ENCODE peak calls at places on chromosomes 6 and 20, in six cellular contexts. W is uterus, K is transverse colon, M is A549, G is GM12878, Q is prostate gland. F is an unnamed sample.

GRCh38 chr6:46048646-46049297 is 33.1 kb upstream of the CLIC5 start:
- DNase-seq in W (no peak), K (no peak), M (no peak), G (no peak), Q (no peak), F (no peak)

GRCh38 chr6:74347161-74347560 is 651.2 kb downstream of the CD109 start:
- DNase-seq in W (no peak), K (no peak), M (no peak), G (no peak), Q (no peak), F (no peak)

GRCh38 chr6:167996424-167997199 is 859 bp upstream of the KIF25 start:
- DNase-seq in W (no peak), K (no peak), M (peak; percentile 22), G (no peak), Q (no peak), F (no peak)

GRCh38 chr6:166097914-166098522 is 69.6 kb downstream of the TBXT start:
- DNase-seq in W (peak; percentile 81), K (peak; percentile 69), M (peak; percentile 87), G (no peak), Q (peak; percentile 17), F (peak; percentile 62)

GRCh38 chr6:80163754-80164187 is 57.3 kb downstream of the BCKDHB start:
- DNase-seq in W (no peak), K (no peak), M (peak; percentile 29), G (peak; percentile 27), Q (no peak), F (no peak)

GRCh38 chr20:568097-568864 is 24.7 kb upstream of the CSNK2A1 start:
- DNase-seq in W (no peak), K (no peak), M (no peak), G (no peak), Q (no peak), F (no peak)

GRCh38 chr6:41527721-41528408 is 18.3 kb upstream of the FOXP4 start:
- DNase-seq in W (no peak), K (peak; percentile 31), M (no peak), G (no peak), Q (no peak), F (no peak)

GRCh38 chr20:24650091-24650490 is 180.7 kb downstream of the SYNDIG1 start:
- DNase-seq in W (no peak), K (no peak), M (no peak), G (no peak), Q (peak; percentile 43), F (no peak)

GRCh38 chr20:10488436-10489053 is 53.4 kb downstream of the SLX4IP start:
- DNase-seq in W (no peak), K (no peak), M (no peak), G (no peak), Q (no peak), F (no peak)

GRCh38 chr6:127118505-127119360 is at the start of gene RSPO3:
- DNase-seq in W (peak; percentile 65), K (peak; percentile 11), M (peak; percentile 81), G (no peak), Q (no peak), F (no peak)

GRCh38 chr6:26205161-26205624 is 118.0 kb downstream of the HFE start:
- DNase-seq in W (peak; percentile 76), K (peak; percentile 89), M (peak; percentile 89), G (no peak), Q (peak; percentile 77), F (peak; percentile 82)

GRCh38 chr20:49054032-49054643 is 8.0 kb downstream of the CSE1L start:
- DNase-seq in W (no peak), K (no peak), M (no peak), G (peak; percentile 20), Q (no peak), F (no peak)

GRCh38 chr6:118810420-118811027 is 83.4 kb upstream of the ASF1A start:
- DNase-seq in W (no peak), K (peak; percentile 42), M (no peak), G (no peak), Q (no peak), F (peak; percentile 27)

GRCh38 chr20:59005523-59006166 is 1.4 kb downstream of the CTSZ start:
- DNase-seq in W (no peak), K (no peak), M (no peak), G (no peak), Q (no peak), F (no peak)
- TF ChIP-seq POLR2A in W (no peak), K (no peak), M (no peak), G (no peak), Q (no peak), F (no peak)

GRCh38 chr20:32333181-32333987 is 24.7 kb upstream of the ASXL1 start:
- DNase-seq in W (no peak), K (peak; percentile 18), M (no peak), G (peak; percentile 81), Q (no peak), F (no peak)
- H3K27ac ChIP-seq in W (no peak overlapping the region), K (peak overlapping the region; percentile 64), M (no peak overlapping the region), G (peak overlapping the region; percentile 90), Q (no peak overlapping the region), F (no peak overlapping the region)

GRCh38 chr6:36609582-36609981 is 15.4 kb downstream of the SRSF3 start:
- DNase-seq in W (no peak), K (no peak), M (no peak), G (no peak), Q (no peak), F (no peak)
- TF ChIP-seq POLR2A in W (no peak), K (no peak), M (no peak), G (peak; percentile 56), Q (no peak), F (no peak)

GRCh38 chr6:142830807-142831206 is 114.2 kb downstream of the HIVEP2 start:
- DNase-seq in W (no peak), K (no peak), M (no peak), G (no peak), Q (no peak), F (no peak)

GRCh38 chr6:142827356-142827755 is 117.6 kb downstream of the HIVEP2 start:
- DNase-seq in W (no peak), K (peak; percentile 71), M (no peak), G (no peak), Q (no peak), F (no peak)

GRCh38 chr6:142825760-142826159 is 119.2 kb downstream of the HIVEP2 start:
- DNase-seq in W (no peak), K (no peak), M (no peak), G (no peak), Q (no peak), F (no peak)

GRCh38 chr6:142824491-142824890 is 120.5 kb downstream of the HIVEP2 start:
- DNase-seq in W (no peak), K (no peak), M (no peak), G (no peak), Q (no peak), F (no peak)

DNA sequence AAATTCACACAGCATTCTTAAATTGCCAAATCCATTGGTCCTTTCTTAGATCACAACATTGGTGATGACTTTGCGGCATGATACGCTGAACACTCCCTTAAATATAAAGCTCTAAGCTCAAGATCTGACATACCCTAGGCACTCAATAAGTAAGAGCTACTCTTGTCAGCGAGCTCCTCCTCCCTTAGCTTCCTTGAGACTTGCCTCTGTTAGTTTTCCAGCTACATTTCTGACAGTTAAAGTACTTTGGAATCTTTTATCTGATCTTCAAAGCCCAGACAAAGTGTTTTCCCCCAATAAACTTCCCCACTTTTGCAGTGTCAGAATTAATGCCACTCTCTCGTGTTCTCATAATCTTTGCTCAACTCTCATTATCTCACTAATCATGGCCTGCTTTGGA is 116.9 kb downstream of the HIVEP2 start:
- DNase-seq in W (no peak), K (no peak), M (no peak), G (no peak), Q (no peak), F (no peak)
- H3K27ac ChIP-seq in W (no peak overlapping the region), K (peak overlapping the region; percentile 75), M (no peak overlapping the region), G (no peak overlapping the region), Q (no peak overlapping the region), F (no peak overlapping the region)

DNA sequence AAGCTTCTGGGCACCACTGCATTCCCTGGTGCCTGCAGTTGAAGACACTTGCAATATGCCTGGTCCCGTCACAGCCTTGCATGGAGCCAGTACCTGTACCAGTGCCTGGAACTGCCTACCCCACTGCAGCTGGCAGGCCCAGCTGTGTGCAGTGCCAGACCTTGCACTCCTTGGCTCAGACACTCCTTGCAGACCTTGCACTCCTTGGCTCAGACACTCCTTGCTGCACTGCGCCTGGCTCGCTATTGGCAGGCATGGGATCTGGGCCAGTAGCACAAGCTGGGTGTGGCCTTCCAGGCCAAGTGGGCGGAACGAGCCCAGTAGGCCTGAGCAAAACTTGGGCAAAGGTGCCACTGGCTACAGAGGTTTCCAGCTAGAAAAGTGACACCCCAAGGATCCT is 1189.1 kb downstream of the GRIK2 start:
- DNase-seq in W (no peak), K (no peak), M (no peak), G (no peak), Q (no peak), F (no peak)
- TF ChIP-seq POLR2A in W (no peak), K (no peak), M (no peak), G (no peak), Q (no peak), F (no peak)

GRCh38 chr6:136788069-136788902 is 4.0 kb downstream of the MAP3K5 start:
- DNase-seq in W (no peak), K (no peak), M (no peak), G (no peak), Q (no peak), F (no peak)
- H3K27ac ChIP-seq in W (no peak overlapping the region), K (peak overlapping the region; percentile 48), M (no peak overlapping the region), G (peak overlapping the region; percentile 98), Q (no peak overlapping the region), F (no peak overlapping the region)

GRCh38 chr6:169317441-169318202 is 64.0 kb upstream of the THBS2 start:
- DNase-seq in W (no peak), K (no peak), M (no peak), G (no peak), Q (no peak), F (no peak)

GRCh38 chr6:169321546-169321945 is 67.9 kb upstream of the THBS2 start:
- DNase-seq in W (no peak), K (no peak), M (no peak), G (no peak), Q (no peak), F (no peak)

GRCh38 chr6:169319561-169319960 is 65.9 kb upstream of the THBS2 start:
- DNase-seq in W (no peak), K (no peak), M (no peak), G (no peak), Q (no peak), F (no peak)

GRCh38 chr6:169323221-169323620 is 69.6 kb upstream of the THBS2 start:
- DNase-seq in W (no peak), K (no peak), M (no peak), G (no peak), Q (no peak), F (no peak)

DNA sequence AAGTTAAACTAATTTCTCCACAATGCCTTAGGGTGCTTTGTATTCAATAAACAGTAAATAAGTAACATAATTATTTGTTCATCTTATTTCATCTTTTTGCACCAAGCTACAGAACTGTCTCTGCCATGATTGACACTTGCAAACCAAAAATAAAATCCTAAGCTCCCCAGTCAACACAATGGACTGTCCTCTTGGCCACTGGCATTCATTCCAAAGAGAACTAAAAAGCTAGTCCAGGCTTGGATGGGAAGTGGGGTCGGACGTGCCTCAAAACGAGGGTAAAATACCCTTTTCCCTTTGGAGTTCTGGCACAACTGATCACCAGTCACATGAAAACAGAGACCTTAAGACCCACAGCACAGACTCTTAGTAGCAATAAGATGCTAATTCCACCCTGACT is 66.4 kb upstream of the THBS2 start:
- DNase-seq in W (no peak), K (no peak), M (no peak), G (no peak), Q (no peak), F (no peak)
- TF ChIP-seq POLR2A in W (no peak), K (no peak), M (no peak), G (no peak), Q (no peak), F (no peak)

F was measured in breast epithelium.